ENCODE peak calls at places on chromosomes 12 and 14, in six cellular contexts. D, L, C, I, H and J are unnamed samples.

GRCh38 chr12:26473291-26473690 is 277.9 kb downstream of the SSPN start:
- DNase-seq in I (no peak), L (peak; percentile 84), D (no peak), C (no peak), H (no peak), J (no peak)

GRCh38 chr12:12807970-12808702 is 5.0 kb upstream of the DDX47 start:
- DNase-seq in C (no peak), L (peak; percentile 80), I (peak; percentile 58), H (peak; percentile 79), D (no peak), J (peak; percentile 71)

GRCh38 chr12:47725893-47726292 is 603 bp upstream of the ENDOU start:
- DNase-seq in D (no peak), L (no peak), C (peak; percentile 37), I (peak; percentile 77), H (no peak), J (no peak)

GRCh38 chr14:69002069-69002468 is 23.0 kb upstream of the ACTN1 start:
- DNase-seq in D (peak; percentile 73), I (no peak), L (no peak), H (no peak), C (peak; percentile 40), J (no peak)

GRCh38 chr12:123942277-123942653 is 30.4 kb downstream of the CCDC92 start:
- DNase-seq in H (no peak), D (no peak), I (no peak), C (no peak), L (no peak), J (no peak)

GRCh38 chr14:91063119-91063518 is 2.7 kb upstream of the RPS6KA5 start:
- DNase-seq in D (peak; percentile 16), L (peak; percentile 60), I (no peak), H (peak; percentile 39), C (no peak), J (peak; percentile 43)

GRCh38 chr12:24759155-24759554 is 189.7 kb downstream of the BCAT1 start:
- DNase-seq in I (no peak), D (peak; percentile 25), L (no peak), C (peak; percentile 54), H (no peak), J (no peak)

GRCh38 chr12:89528434-89528833 is 2.6 kb upstream of the POC1B start:
- DNase-seq in D (no peak), H (no peak), C (no peak), I (no peak), L (no peak), J (no peak)

GRCh38 chr14:105925615-105926414 is 399.4 kb downstream of the TMEM121 start:
- DNase-seq in D (no peak), I (no peak), L (no peak), H (no peak), C (no peak), J (no peak)

GRCh38 chr12:93794738-93795137 is 117.6 kb downstream of the CRADD start:
- DNase-seq in I (no peak), H (no peak), D (no peak), L (no peak), C (no peak), J (no peak)

GRCh38 chr12:68891141-68891540 is 41.8 kb downstream of the CPM start:
- DNase-seq in C (no peak), I (no peak), D (no peak), H (no peak), L (no peak), J (no peak)

GRCh38 chr12:106868982-106869381 is 86.7 kb upstream of the TMEM263 start:
- DNase-seq in D (no peak), L (no peak), I (no peak), C (no peak), H (no peak), J (no peak)

GRCh38 chr12:12671850-12672660 is 23.9 kb downstream of the GPR19 start:
- DNase-seq in D (no peak), I (no peak), L (no peak), C (no peak), H (no peak), J (no peak)

GRCh38 chr14:55845963-55846851 is 266.2 kb downstream of the KTN1 start:
- DNase-seq in D (peak; percentile 10), I (peak; percentile 31), L (no peak), H (no peak), C (no peak), J (no peak)

GRCh38 chr12:47095446-47096236 is 15.9 kb upstream of the AMIGO2 start:
- DNase-seq in H (no peak), L (no peak), D (no peak), C (no peak), I (no peak), J (no peak)

GRCh38 chr12:108731105-108731865 is at the start of gene CORO1C:
- DNase-seq in I (peak; percentile 98), L (peak; percentile 90), C (peak; percentile 98), H (peak; percentile 97), D (peak; percentile 92), J (peak; percentile 97)

GRCh38 chr14:70212752-70213151 is 24.0 kb upstream of the SLC8A3 start:
- DNase-seq in L (no peak), D (no peak), C (no peak), I (no peak), H (no peak), J (no peak)

GRCh38 chr12:124433147-124433874 is 134.1 kb downstream of the NCOR2 start:
- DNase-seq in I (no peak), H (no peak), C (no peak), D (no peak), L (no peak), J (no peak)

GRCh38 chr12:124441443-124442190 is 125.8 kb downstream of the NCOR2 start:
- DNase-seq in I (peak; percentile 91), H (no peak), C (no peak), L (no peak), D (no peak), J (no peak)

GRCh38 chr14:31405106-31405505 is 15.2 kb downstream of the HEATR5A start:
- DNase-seq in D (no peak), C (no peak), H (no peak), I (no peak), L (no peak), J (no peak)
- TF ChIP-seq EZH2 in D (no peak), C (no peak), H (no peak), I (no peak), L (no peak), J (no peak)

GRCh38 chr12:6701078-6701768 is 608 bp upstream of the PIANP start:
- DNase-seq in H (no peak), I (no peak), L (no peak), D (no peak), C (no peak), J (no peak)
- TF ChIP-seq EZH2 in H (no peak), I (no peak), L (no peak), D (no peak), C (no peak), J (no peak)

GRCh38 chr14:28755198-28755794 is 11.3 kb upstream of the FOXG1 start:
- DNase-seq in D (no peak), C (no peak), I (no peak), H (no peak), L (no peak), J (no peak)
- TF ChIP-seq EZH2 in D (no peak), C (peak; percentile 40), I (peak; percentile 55), H (no peak), L (no peak), J (no peak)

DNA sequence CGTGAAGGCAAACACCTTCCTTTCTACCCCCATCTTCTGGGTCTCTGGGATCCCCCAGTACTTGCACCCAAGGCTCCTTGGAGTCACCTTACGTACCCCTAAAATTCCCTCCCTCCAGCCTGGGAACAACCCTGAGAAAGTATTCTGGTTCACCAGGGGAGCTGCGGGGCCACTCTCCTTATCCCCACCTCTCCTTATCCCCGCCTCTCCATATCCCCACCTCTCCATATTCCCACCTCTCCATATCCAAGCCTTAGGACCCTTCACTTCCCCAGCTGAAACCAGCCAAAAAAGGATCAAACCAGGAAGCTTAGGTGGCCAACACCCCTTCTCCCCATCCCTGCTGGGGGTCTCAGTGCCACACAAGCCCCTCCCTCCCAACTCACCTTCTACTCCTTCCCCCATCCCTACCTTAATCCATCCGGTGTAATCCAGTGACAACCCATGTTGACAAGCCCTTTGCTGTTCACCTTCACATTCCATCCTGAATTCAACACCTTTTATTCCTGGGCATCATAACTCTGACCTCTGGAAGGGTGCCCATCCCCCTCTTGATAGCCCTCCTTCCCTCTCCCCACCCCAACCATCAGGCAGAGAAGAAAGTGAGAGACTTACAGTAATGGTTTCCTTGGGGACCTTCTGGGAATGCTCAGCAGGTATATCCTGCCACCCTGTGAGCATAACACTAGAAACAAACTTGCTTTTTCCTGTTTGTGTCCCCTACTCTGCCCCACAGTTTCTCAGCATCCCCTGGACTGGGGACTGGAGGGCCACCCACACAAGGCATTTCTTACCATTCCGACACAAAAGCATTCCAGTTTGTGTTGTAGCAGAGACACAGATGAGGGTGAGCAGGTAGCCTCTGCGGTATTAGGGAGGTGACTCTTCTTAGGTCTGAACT is 1.6 kb upstream of the MSI1 start:
- DNase-seq in I (no peak), L (no peak), H (no peak), D (no peak), C (no peak), J (no peak)
- TF ChIP-seq EZH2 in I (no peak), L (no peak), H (no peak), D (no peak), C (peak; percentile 17), J (no peak)

GRCh38 chr12:114412307-114412706 is 6.4 kb upstream of the TBX5 start:
- DNase-seq in H (no peak), C (no peak), I (no peak), L (no peak), D (no peak), J (no peak)
- TF ChIP-seq EZH2 in H (no peak), C (no peak), I (no peak), L (no peak), D (no peak), J (no peak)

DNA sequence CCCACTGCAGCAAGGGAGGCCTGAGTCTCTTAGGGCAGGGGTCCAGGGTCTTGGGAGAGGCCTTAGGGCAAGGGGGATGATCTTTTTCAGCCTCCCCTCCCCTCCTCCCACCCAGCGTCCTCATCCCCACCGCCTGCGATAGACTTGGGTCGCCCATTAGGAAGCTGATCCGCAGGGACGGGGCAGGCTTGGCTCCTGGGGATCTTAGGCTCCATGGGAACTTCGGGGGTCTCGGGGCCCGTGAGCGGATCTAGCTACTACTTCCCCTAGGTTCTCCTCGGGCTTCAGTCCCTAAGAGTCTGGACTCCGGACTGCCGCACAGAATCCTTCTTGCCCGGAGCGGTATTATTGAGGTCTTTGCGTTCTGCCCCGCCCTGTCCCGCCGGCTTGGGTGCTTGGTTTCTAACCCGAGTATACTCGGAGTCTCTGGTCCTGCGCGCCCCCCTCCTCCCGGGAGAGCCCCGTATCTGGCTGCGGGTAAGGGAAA is 2.2 kb upstream of the PTHLH start:
- DNase-seq in C (no peak), L (no peak), D (no peak), I (no peak), H (no peak), J (no peak)
- TF ChIP-seq EZH2 in C (peak; percentile 80), L (no peak), D (no peak), I (no peak), H (no peak), J (no peak)

DNA sequence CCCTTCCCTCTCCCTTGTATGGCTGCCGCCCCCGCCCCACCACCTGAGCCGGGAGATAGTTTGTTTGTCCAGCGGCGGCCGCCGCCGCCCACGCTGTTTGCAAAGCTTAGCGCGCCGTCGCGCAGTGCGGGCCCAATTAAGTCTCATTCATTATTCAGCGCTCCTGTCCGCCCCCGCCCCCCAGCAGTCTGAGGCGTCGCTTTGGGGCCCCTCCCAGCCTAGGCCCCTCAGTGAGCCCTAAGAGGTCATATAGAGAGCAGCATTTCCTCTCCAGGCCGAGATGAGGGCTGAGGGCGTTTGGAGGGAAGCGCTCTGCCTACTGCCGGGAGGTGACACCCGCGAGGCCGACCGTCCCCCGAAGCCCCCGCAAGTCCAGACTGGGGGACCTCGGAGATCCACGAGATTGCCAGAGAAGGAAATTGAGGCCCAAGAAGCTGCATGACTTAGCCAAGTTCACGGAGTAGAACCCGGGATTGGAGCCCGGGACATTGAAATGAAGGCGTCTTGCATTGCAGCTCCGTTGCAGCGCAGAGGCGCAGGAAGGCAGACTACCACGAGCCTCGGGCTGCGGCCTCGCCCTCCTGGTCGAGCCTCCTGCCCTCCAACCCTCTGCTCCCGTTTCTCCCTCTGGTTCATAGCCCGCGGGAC is at the start of gene DNAJC22:
- DNase-seq in L (no peak), I (peak; percentile 58), D (no peak), C (peak; percentile 73), H (peak; percentile 7), J (no peak)
- TF ChIP-seq EZH2 in L (no peak), I (no peak), D (no peak), C (peak; percentile 80), H (peak; percentile 100), J (no peak)